ENCODE peak calls at places on chromosomes 6 and 20, in seven cellular contexts. One of them, this sample, is unnamed.

GRCh38 chr20:20706285-20706684 is 6.2 kb downstream of the RALGAPA2 start:
- DNase-seq in KG1: no peak
- DNase-seq in HuH-7: no peak
- DNase-seq in stimulated activated CD8-positive, alpha-beta memory T cell treated with anti-CD3 and anti-CD28 coated beads, Interleukin-15, amount 100 ng/mL, for 1 hour: no peak
- DNase-seq in activated CD4-positive, alpha-beta T cell treated with anti-CD3 and anti-CD28 coated beads, Interleukin-2, amount 50 U/mL, for 4 hours: no peak
- DNase-seq in natural killer cell: no peak
- DNase-seq in HT-29: no peak
- DNase-seq in this sample: no peak

GRCh38 chr6:114453737-114454276 is 111.0 kb upstream of the HS3ST5 start:
- DNase-seq in KG1: no peak
- DNase-seq in HuH-7: no peak
- DNase-seq in stimulated activated CD8-positive, alpha-beta memory T cell treated with anti-CD3 and anti-CD28 coated beads, Interleukin-15, amount 100 ng/mL, for 1 hour: no peak
- DNase-seq in activated CD4-positive, alpha-beta T cell treated with anti-CD3 and anti-CD28 coated beads, Interleukin-2, amount 50 U/mL, for 4 hours: no peak
- DNase-seq in natural killer cell: no peak
- DNase-seq in HT-29: no peak
- DNase-seq in this sample: no peak

GRCh38 chr6:138485586-138486248 is 13.6 kb downstream of the NHSL1 start:
- DNase-seq in KG1: no peak
- DNase-seq in HuH-7: no peak
- DNase-seq in stimulated activated CD8-positive, alpha-beta memory T cell treated with anti-CD3 and anti-CD28 coated beads, Interleukin-15, amount 100 ng/mL, for 1 hour: no peak
- DNase-seq in activated CD4-positive, alpha-beta T cell treated with anti-CD3 and anti-CD28 coated beads, Interleukin-2, amount 50 U/mL, for 4 hours: no peak
- DNase-seq in natural killer cell: no peak
- DNase-seq in HT-29: no peak
- DNase-seq in this sample: no peak

GRCh38 chr20:46464451-46464850 is 48.9 kb downstream of the ZNF334 start:
- DNase-seq in KG1: no peak
- DNase-seq in HuH-7: no peak
- DNase-seq in stimulated activated CD8-positive, alpha-beta memory T cell treated with anti-CD3 and anti-CD28 coated beads, Interleukin-15, amount 100 ng/mL, for 1 hour: no peak
- DNase-seq in activated CD4-positive, alpha-beta T cell treated with anti-CD3 and anti-CD28 coated beads, Interleukin-2, amount 50 U/mL, for 4 hours: no peak
- DNase-seq in natural killer cell: no peak
- DNase-seq in HT-29: no peak
- DNase-seq in this sample: no peak

GRCh38 chr20:50278684-50279531 is 88.3 kb downstream of the CEBPB start:
- DNase-seq in KG1: no peak
- DNase-seq in HuH-7: peak; percentile 93
- DNase-seq in stimulated activated CD8-positive, alpha-beta memory T cell treated with anti-CD3 and anti-CD28 coated beads, Interleukin-15, amount 100 ng/mL, for 1 hour: no peak
- DNase-seq in activated CD4-positive, alpha-beta T cell treated with anti-CD3 and anti-CD28 coated beads, Interleukin-2, amount 50 U/mL, for 4 hours: no peak
- DNase-seq in natural killer cell: no peak
- DNase-seq in HT-29: peak; percentile 80
- DNase-seq in this sample: peak; percentile 91

GRCh38 chr6:20349225-20349624 is 52.5 kb upstream of the E2F3 start:
- DNase-seq in KG1: no peak
- DNase-seq in HuH-7: no peak
- DNase-seq in stimulated activated CD8-positive, alpha-beta memory T cell treated with anti-CD3 and anti-CD28 coated beads, Interleukin-15, amount 100 ng/mL, for 1 hour: no peak
- DNase-seq in activated CD4-positive, alpha-beta T cell treated with anti-CD3 and anti-CD28 coated beads, Interleukin-2, amount 50 U/mL, for 4 hours: no peak
- DNase-seq in natural killer cell: no peak
- DNase-seq in HT-29: no peak
- DNase-seq in this sample: no peak

GRCh38 chr6:33945931-33946330 is 142.1 kb upstream of the MLN start:
- DNase-seq in KG1: no peak
- DNase-seq in HuH-7: no peak
- DNase-seq in stimulated activated CD8-positive, alpha-beta memory T cell treated with anti-CD3 and anti-CD28 coated beads, Interleukin-15, amount 100 ng/mL, for 1 hour: no peak
- DNase-seq in activated CD4-positive, alpha-beta T cell treated with anti-CD3 and anti-CD28 coated beads, Interleukin-2, amount 50 U/mL, for 4 hours: no peak
- DNase-seq in natural killer cell: no peak
- DNase-seq in HT-29: no peak
- DNase-seq in this sample: no peak

GRCh38 chr20:57433658-57434389 is 42.6 kb downstream of the RBM38 start:
- DNase-seq in KG1: no peak
- DNase-seq in HuH-7: no peak
- DNase-seq in stimulated activated CD8-positive, alpha-beta memory T cell treated with anti-CD3 and anti-CD28 coated beads, Interleukin-15, amount 100 ng/mL, for 1 hour: no peak
- DNase-seq in activated CD4-positive, alpha-beta T cell treated with anti-CD3 and anti-CD28 coated beads, Interleukin-2, amount 50 U/mL, for 4 hours: no peak
- DNase-seq in natural killer cell: peak; percentile 54
- DNase-seq in HT-29: no peak
- DNase-seq in this sample: no peak

GRCh38 chr6:33123732-33124524 is 48.1 kb downstream of the HLA-DPB1 start:
- DNase-seq in KG1: peak; percentile 15
- DNase-seq in HuH-7: peak; percentile 37
- DNase-seq in stimulated activated CD8-positive, alpha-beta memory T cell treated with anti-CD3 and anti-CD28 coated beads, Interleukin-15, amount 100 ng/mL, for 1 hour: no peak
- DNase-seq in activated CD4-positive, alpha-beta T cell treated with anti-CD3 and anti-CD28 coated beads, Interleukin-2, amount 50 U/mL, for 4 hours: no peak
- DNase-seq in natural killer cell: no peak
- DNase-seq in HT-29: peak; percentile 74
- DNase-seq in this sample: no peak

GRCh38 chr6:111423960-111424846 is 58.8 kb downstream of the REV3L start:
- DNase-seq in KG1: no peak
- DNase-seq in HuH-7: no peak
- DNase-seq in stimulated activated CD8-positive, alpha-beta memory T cell treated with anti-CD3 and anti-CD28 coated beads, Interleukin-15, amount 100 ng/mL, for 1 hour: no peak
- DNase-seq in activated CD4-positive, alpha-beta T cell treated with anti-CD3 and anti-CD28 coated beads, Interleukin-2, amount 50 U/mL, for 4 hours: no peak
- DNase-seq in natural killer cell: no peak
- DNase-seq in HT-29: peak; percentile 15
- DNase-seq in this sample: no peak

GRCh38 chr6:21781075-21781474 is 187.5 kb downstream of the SOX4 start:
- DNase-seq in KG1: no peak
- DNase-seq in HuH-7: no peak
- DNase-seq in stimulated activated CD8-positive, alpha-beta memory T cell treated with anti-CD3 and anti-CD28 coated beads, Interleukin-15, amount 100 ng/mL, for 1 hour: no peak
- DNase-seq in activated CD4-positive, alpha-beta T cell treated with anti-CD3 and anti-CD28 coated beads, Interleukin-2, amount 50 U/mL, for 4 hours: no peak
- DNase-seq in natural killer cell: no peak
- DNase-seq in HT-29: no peak
- DNase-seq in this sample: no peak

GRCh38 chr6:14883921-14884320 is 361.9 kb upstream of the JARID2 start:
- DNase-seq in KG1: no peak
- DNase-seq in HuH-7: no peak
- DNase-seq in stimulated activated CD8-positive, alpha-beta memory T cell treated with anti-CD3 and anti-CD28 coated beads, Interleukin-15, amount 100 ng/mL, for 1 hour: no peak
- DNase-seq in activated CD4-positive, alpha-beta T cell treated with anti-CD3 and anti-CD28 coated beads, Interleukin-2, amount 50 U/mL, for 4 hours: no peak
- DNase-seq in natural killer cell: no peak
- DNase-seq in HT-29: no peak
- DNase-seq in this sample: no peak

GRCh38 chr20:41467690-41468089 is 101.1 kb upstream of the EMILIN3 start:
- DNase-seq in KG1: no peak
- DNase-seq in HuH-7: no peak
- DNase-seq in stimulated activated CD8-positive, alpha-beta memory T cell treated with anti-CD3 and anti-CD28 coated beads, Interleukin-15, amount 100 ng/mL, for 1 hour: no peak
- DNase-seq in activated CD4-positive, alpha-beta T cell treated with anti-CD3 and anti-CD28 coated beads, Interleukin-2, amount 50 U/mL, for 4 hours: no peak
- DNase-seq in natural killer cell: no peak
- DNase-seq in HT-29: no peak
- DNase-seq in this sample: no peak

GRCh38 chr6:153231048-153231635 is 100.1 kb upstream of the RGS17 start:
- DNase-seq in KG1: peak; percentile 4
- DNase-seq in HuH-7: peak; percentile 36
- DNase-seq in stimulated activated CD8-positive, alpha-beta memory T cell treated with anti-CD3 and anti-CD28 coated beads, Interleukin-15, amount 100 ng/mL, for 1 hour: no peak
- DNase-seq in activated CD4-positive, alpha-beta T cell treated with anti-CD3 and anti-CD28 coated beads, Interleukin-2, amount 50 U/mL, for 4 hours: no peak
- DNase-seq in natural killer cell: no peak
- DNase-seq in HT-29: peak; percentile 72
- DNase-seq in this sample: no peak

GRCh38 chr6:11161031-11161966 is 49.8 kb upstream of the ERVFRD-1 start:
- DNase-seq in KG1: no peak
- DNase-seq in HuH-7: no peak
- DNase-seq in stimulated activated CD8-positive, alpha-beta memory T cell treated with anti-CD3 and anti-CD28 coated beads, Interleukin-15, amount 100 ng/mL, for 1 hour: no peak
- DNase-seq in activated CD4-positive, alpha-beta T cell treated with anti-CD3 and anti-CD28 coated beads, Interleukin-2, amount 50 U/mL, for 4 hours: no peak
- DNase-seq in natural killer cell: no peak
- DNase-seq in HT-29: no peak
- DNase-seq in this sample: no peak

GRCh38 chr20:26169506-26169905 is 472.9 kb upstream of the ZNF337 start:
- DNase-seq in KG1: no peak
- DNase-seq in HuH-7: no peak
- DNase-seq in stimulated activated CD8-positive, alpha-beta memory T cell treated with anti-CD3 and anti-CD28 coated beads, Interleukin-15, amount 100 ng/mL, for 1 hour: no peak
- DNase-seq in activated CD4-positive, alpha-beta T cell treated with anti-CD3 and anti-CD28 coated beads, Interleukin-2, amount 50 U/mL, for 4 hours: no peak
- DNase-seq in natural killer cell: no peak
- DNase-seq in HT-29: no peak
- DNase-seq in this sample: no peak

GRCh38 chr6:163834226-163834970 is 419.9 kb downstream of the QKI start:
- DNase-seq in KG1: no peak
- DNase-seq in HuH-7: no peak
- DNase-seq in stimulated activated CD8-positive, alpha-beta memory T cell treated with anti-CD3 and anti-CD28 coated beads, Interleukin-15, amount 100 ng/mL, for 1 hour: no peak
- DNase-seq in activated CD4-positive, alpha-beta T cell treated with anti-CD3 and anti-CD28 coated beads, Interleukin-2, amount 50 U/mL, for 4 hours: no peak
- DNase-seq in natural killer cell: no peak
- DNase-seq in HT-29: no peak
- DNase-seq in this sample: no peak

This sample was measured in suprapubic skin.